ENCODE peak calls at places on chromosomes 1 and 21, in six cellular contexts. One of them, this sample, is unnamed.

GRCh38 chr1:90945287-90945686 is 76.5 kb downstream of the ZNF644 start:
- DNase-seq in mammary epithelial cell: no peak
- DNase-seq in brain microvascular endothelial cell: no peak
- DNase-seq in uterus: no peak
- DNase-seq in sigmoid colon: no peak
- DNase-seq in lower lobe of right lung: no peak
- DNase-seq in this sample: no peak

GRCh38 chr1:165403835-165404482 is 41.0 kb downstream of the RXRG start:
- DNase-seq in mammary epithelial cell: peak
- DNase-seq in brain microvascular endothelial cell: peak
- DNase-seq in uterus: no peak
- DNase-seq in sigmoid colon: no peak
- DNase-seq in lower lobe of right lung: peak
- DNase-seq in this sample: peak

GRCh38 chr1:180092931-180093650 is 61.6 kb upstream of the QSOX1 start:
- DNase-seq in mammary epithelial cell: no peak
- DNase-seq in brain microvascular endothelial cell: peak
- DNase-seq in uterus: no peak
- DNase-seq in sigmoid colon: no peak
- DNase-seq in lower lobe of right lung: no peak
- DNase-seq in this sample: peak

GRCh38 chr1:17207046-17207445 is 2.1 kb downstream of the PADI1 start:
- DNase-seq in mammary epithelial cell: no peak
- DNase-seq in brain microvascular endothelial cell: no peak
- DNase-seq in uterus: peak
- DNase-seq in sigmoid colon: peak
- DNase-seq in lower lobe of right lung: peak
- DNase-seq in this sample: no peak

GRCh38 chr21:45464309-45464708 is 59.3 kb downstream of the COL18A1 start:
- DNase-seq in mammary epithelial cell: no peak
- DNase-seq in brain microvascular endothelial cell: no peak
- DNase-seq in uterus: no peak
- DNase-seq in sigmoid colon: no peak
- DNase-seq in lower lobe of right lung: no peak
- DNase-seq in this sample: no peak

GRCh38 chr1:6587261-6588005 is 7.6 kb downstream of the ZBTB48 start:
- DNase-seq in mammary epithelial cell: peak
- DNase-seq in brain microvascular endothelial cell: no peak
- DNase-seq in uterus: no peak
- DNase-seq in sigmoid colon: no peak
- DNase-seq in lower lobe of right lung: no peak
- DNase-seq in this sample: peak

GRCh38 chr1:177230228-177231016 is 59.7 kb downstream of the BRINP2 start:
- DNase-seq in mammary epithelial cell: no peak
- DNase-seq in brain microvascular endothelial cell: no peak
- DNase-seq in uterus: no peak
- DNase-seq in sigmoid colon: no peak
- DNase-seq in lower lobe of right lung: no peak
- DNase-seq in this sample: no peak

GRCh38 chr1:73310797-73311381 is 887.1 kb downstream of the LRRIQ3 start:
- DNase-seq in mammary epithelial cell: no peak
- DNase-seq in brain microvascular endothelial cell: no peak
- DNase-seq in uterus: no peak
- DNase-seq in sigmoid colon: no peak
- DNase-seq in lower lobe of right lung: no peak
- DNase-seq in this sample: no peak

GRCh38 chr1:78095618-78096416 is 50.1 kb downstream of the GIPC2 start:
- DNase-seq in mammary epithelial cell: peak
- DNase-seq in brain microvascular endothelial cell: peak
- DNase-seq in uterus: no peak
- DNase-seq in sigmoid colon: no peak
- DNase-seq in lower lobe of right lung: no peak
- DNase-seq in this sample: peak

GRCh38 chr1:156344409-156344808 is 6.1 kb downstream of the TSACC start:
- DNase-seq in mammary epithelial cell: no peak
- DNase-seq in brain microvascular endothelial cell: no peak
- DNase-seq in uterus: no peak
- DNase-seq in sigmoid colon: no peak
- DNase-seq in lower lobe of right lung: no peak
- DNase-seq in this sample: no peak

GRCh38 chr1:156346636-156347035 is 8.3 kb downstream of the TSACC start:
- DNase-seq in mammary epithelial cell: no peak
- DNase-seq in brain microvascular endothelial cell: no peak
- DNase-seq in uterus: no peak
- DNase-seq in sigmoid colon: no peak
- DNase-seq in lower lobe of right lung: no peak
- DNase-seq in this sample: no peak

GRCh38 chr1:156342556-156342955 is 4.2 kb downstream of the TSACC start:
- DNase-seq in mammary epithelial cell: no peak
- DNase-seq in brain microvascular endothelial cell: peak
- DNase-seq in uterus: no peak
- DNase-seq in sigmoid colon: no peak
- DNase-seq in lower lobe of right lung: no peak
- DNase-seq in this sample: no peak

DNA sequence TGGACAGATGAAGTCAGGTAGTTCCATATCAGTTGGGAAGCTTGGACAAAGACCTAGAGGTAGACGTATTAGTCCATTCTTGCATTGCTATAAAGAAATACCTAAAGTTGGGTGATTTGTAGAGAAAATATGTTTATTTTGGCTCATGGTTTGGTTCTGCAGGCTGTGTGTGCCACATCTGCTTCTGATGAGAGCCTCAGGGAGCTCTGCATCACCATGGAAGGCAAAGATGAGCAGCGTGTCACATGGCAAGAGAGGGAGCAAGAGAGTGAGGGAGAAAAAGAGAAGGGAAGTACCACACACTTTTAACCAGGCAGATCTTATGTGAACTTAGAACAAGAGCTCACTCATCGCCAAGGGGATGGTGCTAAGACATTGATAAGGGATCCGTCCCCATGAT is 9.0 kb downstream of the TSACC start:
- DNase-seq in mammary epithelial cell: no peak
- DNase-seq in brain microvascular endothelial cell: peak
- DNase-seq in uterus: no peak
- DNase-seq in sigmoid colon: no peak
- DNase-seq in lower lobe of right lung: no peak
- DNase-seq in this sample: no peak
- TF ChIP-seq CTCF in mammary epithelial cell: no peak
- TF ChIP-seq CTCF in brain microvascular endothelial cell: no peak
- TF ChIP-seq CTCF in uterus: no peak
- TF ChIP-seq CTCF in sigmoid colon: no peak
- TF ChIP-seq CTCF in lower lobe of right lung: no peak
- TF ChIP-seq CTCF in this sample: no peak

GRCh38 chr1:64077281-64077940 is 126.0 kb upstream of the UBE2U start:
- DNase-seq in mammary epithelial cell: peak
- DNase-seq in brain microvascular endothelial cell: no peak
- DNase-seq in uterus: no peak
- DNase-seq in sigmoid colon: peak
- DNase-seq in lower lobe of right lung: no peak
- DNase-seq in this sample: peak

GRCh38 chr1:64074767-64075166 is 128.7 kb upstream of the UBE2U start:
- DNase-seq in mammary epithelial cell: no peak
- DNase-seq in brain microvascular endothelial cell: no peak
- DNase-seq in uterus: no peak
- DNase-seq in sigmoid colon: no peak
- DNase-seq in lower lobe of right lung: no peak
- DNase-seq in this sample: no peak

GRCh38 chr1:64073705-64074104 is 129.7 kb upstream of the UBE2U start:
- DNase-seq in mammary epithelial cell: peak
- DNase-seq in brain microvascular endothelial cell: no peak
- DNase-seq in uterus: no peak
- DNase-seq in sigmoid colon: no peak
- DNase-seq in lower lobe of right lung: no peak
- DNase-seq in this sample: no peak

DNA sequence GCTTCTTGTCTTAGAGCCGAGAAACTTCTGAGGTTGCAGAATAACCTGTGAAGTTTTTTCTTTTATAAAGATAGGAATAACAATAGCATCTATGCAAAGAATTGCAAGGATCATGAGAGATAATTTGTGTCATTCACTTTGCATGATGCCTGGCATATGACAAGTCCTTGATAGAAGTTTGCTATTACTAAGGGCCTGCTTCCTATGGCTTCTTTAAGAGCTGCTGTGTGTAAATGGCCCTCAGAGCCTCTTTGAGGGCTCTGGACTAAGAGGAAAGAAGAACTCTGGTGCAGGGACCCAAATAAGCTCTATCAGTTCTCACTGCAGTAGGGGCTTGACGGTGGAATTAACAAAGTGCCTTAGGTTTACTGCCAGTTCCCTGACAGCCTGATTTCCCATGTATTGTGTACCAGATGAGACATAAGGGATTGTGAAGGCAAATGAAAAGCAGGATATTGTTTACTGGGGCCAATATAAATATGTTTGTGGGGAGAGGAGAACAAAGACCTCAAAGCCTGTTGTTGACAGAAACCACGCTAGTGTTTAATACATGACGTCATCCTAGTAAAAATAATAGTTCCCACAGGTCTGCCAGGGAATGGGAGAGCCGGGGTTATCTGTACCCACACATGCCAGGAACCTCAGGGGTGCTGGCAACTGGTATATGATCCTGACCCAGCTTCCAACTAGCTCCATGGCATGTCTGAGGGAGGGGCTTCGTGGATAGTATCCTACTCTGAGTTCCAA is 131.2 kb upstream of the UBE2U start:
- DNase-seq in mammary epithelial cell: peak
- DNase-seq in brain microvascular endothelial cell: no peak
- DNase-seq in uterus: no peak
- DNase-seq in sigmoid colon: no peak
- DNase-seq in lower lobe of right lung: no peak
- DNase-seq in this sample: peak
- TF ChIP-seq CTCF in mammary epithelial cell: no peak
- TF ChIP-seq CTCF in brain microvascular endothelial cell: no peak
- TF ChIP-seq CTCF in uterus: no peak
- TF ChIP-seq CTCF in sigmoid colon: no peak
- TF ChIP-seq CTCF in lower lobe of right lung: no peak
- TF ChIP-seq CTCF in this sample: no peak

GRCh38 chr1:161486806-161487482 is 18.3 kb upstream of the FCGR2A start:
- DNase-seq in mammary epithelial cell: peak
- DNase-seq in brain microvascular endothelial cell: peak
- DNase-seq in uterus: peak
- DNase-seq in sigmoid colon: no peak
- DNase-seq in lower lobe of right lung: no peak
- DNase-seq in this sample: peak
- TF ChIP-seq CTCF in mammary epithelial cell: peak
- TF ChIP-seq CTCF in brain microvascular endothelial cell: peak
- TF ChIP-seq CTCF in uterus: peak
- TF ChIP-seq CTCF in sigmoid colon: peak
- TF ChIP-seq CTCF in lower lobe of right lung: peak
- TF ChIP-seq CTCF in this sample: peak

DNA sequence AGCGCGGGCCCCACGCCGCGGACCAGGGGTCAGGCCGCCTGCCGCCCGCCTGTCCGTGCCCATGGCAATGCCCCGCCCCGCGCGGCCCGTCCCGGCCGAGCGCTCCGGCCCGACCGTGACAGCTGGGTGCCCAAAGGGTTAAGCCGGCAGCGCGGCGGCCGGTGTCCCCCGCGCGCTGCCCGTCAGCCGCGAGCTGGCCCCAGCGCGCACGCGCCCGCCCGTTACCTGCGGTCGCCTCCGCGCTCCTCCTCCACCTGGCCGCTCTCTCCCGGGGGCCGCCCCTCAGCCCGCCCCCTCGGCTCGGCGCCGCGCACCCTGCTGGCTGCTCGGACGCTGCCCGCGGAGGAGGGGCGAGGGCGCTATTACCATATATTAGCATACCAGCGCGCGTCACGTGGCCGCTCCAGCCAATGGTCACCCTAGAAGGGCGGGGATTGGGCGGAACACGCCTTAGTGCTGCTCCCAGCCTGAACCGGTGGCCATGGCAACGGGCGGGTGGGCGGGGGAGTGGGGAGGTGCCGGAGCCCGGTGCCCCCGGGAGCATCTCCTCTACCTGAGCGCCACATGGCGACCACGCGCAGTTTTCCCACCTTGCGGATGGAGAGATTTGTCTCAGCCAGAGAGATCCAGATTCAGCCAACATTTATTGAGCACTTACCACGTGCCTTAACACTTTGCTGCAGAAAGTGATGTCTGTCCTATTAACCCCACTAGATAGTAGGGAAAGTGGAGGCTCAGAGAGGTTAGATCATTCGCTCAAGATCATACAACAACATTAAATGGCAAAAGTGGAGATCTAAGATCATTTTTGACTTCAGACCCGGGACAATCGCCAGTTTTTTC is at the start of gene PHC2:
- DNase-seq in mammary epithelial cell: peak
- DNase-seq in brain microvascular endothelial cell: peak
- DNase-seq in uterus: peak
- DNase-seq in sigmoid colon: peak
- DNase-seq in lower lobe of right lung: peak
- DNase-seq in this sample: peak
- TF ChIP-seq CTCF in mammary epithelial cell: no peak
- TF ChIP-seq CTCF in brain microvascular endothelial cell: peak
- TF ChIP-seq CTCF in uterus: no peak
- TF ChIP-seq CTCF in sigmoid colon: peak
- TF ChIP-seq CTCF in lower lobe of right lung: peak
- TF ChIP-seq CTCF in this sample: no peak

This sample was measured in MCF 10A.